ENCODE peak calls at places on chromosomes 4 and X, in five cellular contexts. A is prostate gland, G is GM03348, X is astrocyte, J is HFFc6. D is an unnamed sample.

GRCh38 chrX:124086411-124086810 is 124.9 kb downstream of the STAG2 start:
- DNase-seq in A (no peak), G (no peak), X (no peak), J (no peak), D (no peak)

GRCh38 chrX:427812-428725 is 41.4 kb upstream of the PPP2R3B start:
- DNase-seq in A (no peak), G (no peak), X (no peak), J (peak), D (no peak)

GRCh38 chrX:2967998-2968909 is 38.1 kb upstream of the ARSH start:
- DNase-seq in A (peak), G (peak), X (peak), J (no peak), D (peak)

GRCh38 chr4:52716364-52717151 is 34.7 kb downstream of the ERVMER34-1 start:
- DNase-seq in A (no peak), G (no peak), X (no peak), J (no peak), D (no peak)

GRCh38 chr4:122700178-122700725 is 32.3 kb upstream of the BBS12 start:
- DNase-seq in A (peak), G (no peak), X (peak), J (no peak), D (peak)

GRCh38 chrX:103276581-103277002 is at the start of gene TCEAL5:
- DNase-seq in A (no peak), G (no peak), X (no peak), J (no peak), D (peak)

GRCh38 chr4:77089880-77090279 is 14.1 kb upstream of the CCNI start:
- DNase-seq in A (no peak), G (no peak), X (no peak), J (no peak), D (no peak)

GRCh38 chr4:121053601-121054143 is 18.7 kb downstream of the NDNF start:
- DNase-seq in A (no peak), G (peak), X (peak), J (no peak), D (no peak)

GRCh38 chr4:38163216-38164006 is 203.2 kb downstream of the PTTG2 start:
- DNase-seq in A (no peak), G (no peak), X (peak), J (peak), D (peak)

GRCh38 chr4:179465131-179465797 is 2023.0 kb upstream of the AGA start:
- DNase-seq in A (no peak), G (no peak), X (peak), J (no peak), D (no peak)

D was measured in body of pancreas.